ENCODE peak calls at places on chromosome 11, in seven cellular contexts. P is gastrocnemius medialis, I is fibroblast of lung, R is SK-N-SH, L is A549, S is heart left ventricle, B is OCI-LY7. Y is an unnamed sample. For H3K9me3, the result is how much of the 10 kb centered on the place peaks cover.

GRCh38 chr11:8832571-8833260 is 78.3 kb upstream of the AKIP1 start:
- DNase-seq in P (no peak), I (peak), R (peak), L (no peak), S (no peak), B (peak), Y (peak)

GRCh38 chr11:104609297-104609696 is 289.0 kb downstream of the CASP12 start:
- DNase-seq in P (no peak), I (peak), R (peak), L (peak), S (peak), B (peak), Y (peak)

GRCh38 chr11:88482871-88483301 is 145.3 kb upstream of the CTSC start:
- DNase-seq in P (no peak), I (peak), R (no peak), L (no peak), S (no peak), B (no peak), Y (no peak)

GRCh38 chr11:132056689-132057088 is 686.3 kb downstream of the NTM start:
- DNase-seq in P (no peak), I (peak), R (no peak), L (no peak), S (no peak), B (no peak), Y (no peak)

GRCh38 chr11:45143494-45143893 is 2.9 kb upstream of the PRDM11 start:
- DNase-seq in P (no peak), I (no peak), R (no peak), L (no peak), S (no peak), B (no peak), Y (no peak)

GRCh38 chr11:120881591-120881990 is 142.3 kb upstream of the TBCEL start:
- DNase-seq in P (no peak), I (peak), R (no peak), L (no peak), S (no peak), B (no peak), Y (no peak)

GRCh38 chr11:78202733-78203167 is 14.0 kb downstream of the USP35 start:
- DNase-seq in P (no peak), I (no peak), R (no peak), L (no peak), S (no peak), B (peak), Y (no peak)

GRCh38 chr11:122069946-122070345 is 46.1 kb downstream of the BLID start:
- DNase-seq in P (no peak), I (peak), R (peak), L (peak), S (peak), B (no peak), Y (peak)

GRCh38 chr11:45798793-45799441 is 6.0 kb upstream of the SLC35C1 start:
- DNase-seq in P (no peak), I (no peak), R (no peak), L (no peak), S (no peak), B (no peak), Y (no peak)

GRCh38 chr11:64025205-64025604 is 10.5 kb upstream of the FLRT1 start:
- DNase-seq in P (no peak), I (no peak), R (no peak), L (no peak), S (no peak), B (no peak), Y (no peak)

GRCh38 chr11:126053340-126054286 is 9.1 kb downstream of the CDON start:
- DNase-seq in P (no peak), I (no peak), R (peak), L (no peak), S (no peak), B (no peak), Y (no peak)

GRCh38 chr11:20042717-20043392 is 117.4 kb downstream of the DBX1 start:
- DNase-seq in P (no peak), I (no peak), R (no peak), L (no peak), S (no peak), B (no peak), Y (no peak)

GRCh38 chr11:20041499-20041898 is 118.8 kb downstream of the DBX1 start:
- DNase-seq in P (no peak), I (peak), R (no peak), L (peak), S (no peak), B (no peak), Y (no peak)

GRCh38 chr11:20042025-20042639 is 118.1 kb downstream of the DBX1 start:
- DNase-seq in P (no peak), I (peak), R (no peak), L (peak), S (no peak), B (no peak), Y (no peak)

GRCh38 chr11:20045098-20045688 is 115.1 kb downstream of the DBX1 start:
- DNase-seq in P (no peak), I (no peak), R (peak), L (no peak), S (peak), B (no peak), Y (no peak)

GRCh38 chr11:20043992-20044391 is 116.3 kb downstream of the DBX1 start:
- DNase-seq in P (no peak), I (no peak), R (no peak), L (no peak), S (no peak), B (no peak), Y (no peak)
- H3K9me3 ChIP-seq in P (under half), I (under half), R (under half), L (under half), S (under half), B (under half), Y (under half)

GRCh38 chr11:114440971-114441810 is 1.9 kb downstream of the REXO2 start:
- DNase-seq in P (no peak), I (no peak), R (no peak), L (no peak), S (no peak), B (peak), Y (no peak)
- H3K4me3 ChIP-seq in P (peak), I (peak), R (peak), L (peak), S (peak), B (peak), Y (no peak)

GRCh38 chr11:115103921-115104320 is 400.3 kb downstream of the CADM1 start:
- DNase-seq in P (no peak), I (no peak), R (no peak), L (peak), S (no peak), B (no peak), Y (no peak)
- TF ChIP-seq CTCF in P (no peak), I (no peak), R (no peak), L (no peak), S (no peak), B (peak), Y (no peak)

GRCh38 chr11:2817431-2817830 is 68.1 kb downstream of the CDKN1C start:
- DNase-seq in P (no peak), I (no peak), R (no peak), L (no peak), S (no peak), B (no peak), Y (no peak)
- H3K9me3 ChIP-seq in P (under half), I (under half), R (under half), L (under half), S (under half), B (under half), Y (under half)

GRCh38 chr11:110069158-110069737 is 23.9 kb upstream of the ZC3H12C start:
- DNase-seq in P (peak), I (peak), R (no peak), L (no peak), S (peak), B (no peak), Y (no peak)
- H3K4me3 ChIP-seq in P (no peak), I (no peak), R (no peak), L (no peak), S (no peak), B (no peak), Y (no peak)

DNA sequence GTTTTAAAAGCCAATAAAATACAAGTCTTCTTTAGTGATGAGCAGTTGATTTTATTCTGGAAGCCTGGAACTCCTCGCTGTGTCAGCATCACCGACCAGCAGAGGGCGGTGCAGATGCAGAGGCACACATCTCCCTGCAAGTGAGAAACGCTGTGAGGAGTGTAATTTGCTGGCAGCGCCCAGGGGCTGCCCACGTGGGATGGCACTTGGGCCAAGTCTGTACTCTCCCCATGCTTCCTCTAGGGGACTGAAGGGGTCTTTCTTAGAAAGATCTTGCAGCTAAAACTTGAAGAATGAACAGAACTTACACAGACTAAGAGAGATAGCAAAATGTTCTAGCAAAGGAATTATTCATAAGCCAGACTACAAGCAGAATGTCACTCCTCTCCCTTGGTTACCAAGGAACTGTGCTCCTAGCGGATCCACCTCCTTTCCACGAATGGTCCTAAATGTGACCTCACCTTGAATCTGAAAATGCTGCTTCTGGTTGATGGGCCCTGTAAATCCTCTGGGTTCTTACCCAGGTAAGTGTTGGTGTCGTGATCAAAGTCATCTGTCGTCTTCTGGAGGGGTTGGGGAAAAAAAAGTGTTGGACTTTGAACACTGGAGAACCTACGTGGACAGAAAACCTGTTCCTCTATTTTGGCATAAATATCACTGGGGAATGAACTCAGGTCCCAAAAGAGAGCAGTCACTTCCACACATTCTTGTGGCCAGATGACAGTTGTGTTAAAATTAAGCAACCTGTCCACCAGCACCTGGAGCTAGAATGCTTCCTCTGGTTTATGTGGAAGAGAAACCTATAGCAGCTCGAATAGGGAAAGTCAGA is 31.8 kb downstream of the CNTF start:
- DNase-seq in P (peak), I (peak), R (peak), L (peak), S (peak), B (peak), Y (peak)
- TF ChIP-seq CTCF in P (peak), I (peak), R (peak), L (peak), S (peak), B (peak), Y (peak)

GRCh38 chr11:82731691-82732277 is 1.9 kb downstream of the FAM181B start:
- DNase-seq in P (no peak), I (no peak), R (peak), L (no peak), S (no peak), B (no peak), Y (no peak)

GRCh38 chr11:82732348-82732733 is 1.3 kb downstream of the FAM181B start:
- DNase-seq in P (no peak), I (no peak), R (no peak), L (no peak), S (no peak), B (no peak), Y (no peak)

GRCh38 chr11:82732734-82733443 is 775 bp downstream of the FAM181B start:
- DNase-seq in P (no peak), I (no peak), R (peak), L (no peak), S (no peak), B (no peak), Y (peak)

GRCh38 chr11:82734120-82734479 is 436 bp upstream of the FAM181B start:
- DNase-seq in P (no peak), I (no peak), R (no peak), L (no peak), S (no peak), B (no peak), Y (no peak)

DNA sequence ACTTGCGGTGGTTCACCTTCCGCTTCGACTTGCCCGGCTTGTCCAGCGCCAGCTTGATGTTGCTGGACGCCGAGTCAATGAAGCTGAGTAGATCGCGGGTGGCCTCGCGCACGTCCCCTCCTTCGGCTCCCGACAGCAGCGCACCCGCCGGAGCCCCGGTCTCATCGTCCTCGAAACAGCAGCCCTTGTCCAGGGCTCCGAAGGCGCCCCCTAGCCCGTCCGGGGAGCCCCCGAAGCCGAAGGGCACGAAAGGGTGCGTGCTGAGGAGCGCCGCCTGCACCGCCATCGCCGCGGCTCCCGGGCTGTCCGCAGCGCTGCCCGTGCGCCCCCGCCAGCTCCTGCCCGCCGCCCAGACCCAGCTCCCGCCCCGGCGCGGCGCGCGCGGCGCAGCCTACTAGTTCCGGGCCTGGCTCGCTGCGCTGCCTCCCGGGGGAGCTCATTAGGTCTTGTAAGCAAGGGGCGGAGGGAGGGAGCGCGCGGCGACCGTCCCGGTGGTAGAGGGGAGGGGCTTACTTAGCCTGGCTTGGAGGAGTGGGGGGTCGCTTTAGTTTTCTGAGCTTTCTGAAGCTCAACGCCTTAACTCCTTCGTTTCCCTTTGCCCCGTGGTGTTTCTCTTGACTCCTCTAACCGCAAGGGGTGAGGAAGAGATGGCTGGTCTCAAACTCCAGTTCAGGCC is at the start of gene FAM181B:
- DNase-seq in P (no peak), I (peak), R (peak), L (peak), S (peak), B (no peak), Y (peak)
- H3K9me3 ChIP-seq in P (under half), I (under half), R (under half), L (under half), S (under half), B (under half), Y (under half)

GRCh38 chr11:68267881-68268240 is 3.9 kb downstream of the C11orf24 start:
- DNase-seq in P (no peak), I (no peak), R (no peak), L (no peak), S (no peak), B (no peak), Y (no peak)
- H3K4me3 ChIP-seq in P (no peak), I (no peak), R (no peak), L (no peak), S (no peak), B (peak), Y (no peak)